ENCODE peak calls at places on chromosome 17, in nine cellular contexts. K is NCI-H2029 treated with DMSO at 0.1 percent for 48 hours; Y is GM03348; S is naive thymus-derived CD8-positive, alpha-beta T cell; D is HS-5; B is HTR-8/SVneo; A is fibroblast of mammary gland; Q is GM23248; J is kidney tubule cell. L is an unnamed sample.

GRCh38 chr17:38674013-38674748 is 576 bp downstream of the EPOP start:
- DNase-seq in K (no peak), Y (no peak), S (no peak), D (no peak), B (no peak), A (no peak), Q (peak), J (peak), L (peak)

GRCh38 chr17:15257316-15257925 is 7.7 kb downstream of the PMP22 start:
- DNase-seq in K (no peak), Y (peak), S (peak), D (no peak), B (peak), A (peak), Q (peak), J (peak), L (peak)

GRCh38 chr17:7173687-7174602 is 5.2 kb downstream of the ASGR1 start:
- DNase-seq in K (no peak), Y (no peak), S (peak), D (no peak), B (no peak), A (peak), Q (peak), J (peak), L (peak)

GRCh38 chr17:49514374-49514738 is 19.3 kb downstream of the NGFR start:
- DNase-seq in K (no peak), Y (peak), S (no peak), D (no peak), B (no peak), A (peak), Q (peak), J (no peak), L (peak)

GRCh38 chr17:19703106-19703775 is 13.1 kb downstream of the SLC47A2 start:
- DNase-seq in K (peak), Y (peak), S (no peak), D (no peak), B (no peak), A (no peak), Q (no peak), J (no peak), L (no peak)

GRCh38 chr17:8846768-8847211 is 20.7 kb downstream of the PIK3R6 start:
- DNase-seq in K (no peak), Y (peak), S (no peak), D (peak), B (peak), A (peak), Q (peak), J (peak), L (peak)

GRCh38 chr17:33369149-33369548 is 76.1 kb upstream of the ASIC2 start:
- DNase-seq in K (no peak), Y (no peak), S (no peak), D (no peak), B (no peak), A (no peak), Q (no peak), J (peak), L (no peak)

GRCh38 chr17:75983501-75984181 is 4.6 kb downstream of the TEN1 start:
- DNase-seq in K (no peak), Y (peak), S (no peak), D (no peak), B (no peak), A (peak), Q (peak), J (peak), L (peak)

GRCh38 chr17:46818929-46819859 is 702 bp upstream of the WNT3 start:
- DNase-seq in K (no peak), Y (peak), S (no peak), D (no peak), B (no peak), A (no peak), Q (peak), J (no peak), L (peak)

GRCh38 chr17:81280571-81280970 is 14.5 kb downstream of the SLC38A10 start:
- DNase-seq in K (no peak), Y (no peak), S (no peak), D (no peak), B (no peak), A (no peak), Q (no peak), J (no peak), L (no peak)

GRCh38 chr17:49723423-49723822 is 15.7 kb upstream of the SLC35B1 start:
- DNase-seq in K (no peak), Y (no peak), S (no peak), D (no peak), B (no peak), A (peak), Q (no peak), J (no peak), L (no peak)

GRCh38 chr17:60832206-60832605 is 154.6 kb downstream of the BCAS3 start:
- DNase-seq in K (no peak), Y (peak), S (no peak), D (no peak), B (no peak), A (peak), Q (no peak), J (no peak), L (no peak)

GRCh38 chr17:74245818-74246204 is 28.2 kb upstream of the DNAI2 start:
- DNase-seq in K (no peak), Y (no peak), S (no peak), D (no peak), B (no peak), A (no peak), Q (no peak), J (no peak), L (peak)

GRCh38 chr17:44251062-44251461 is 16.9 kb downstream of the SLC4A1 start:
- DNase-seq in K (no peak), Y (no peak), S (no peak), D (no peak), B (no peak), A (no peak), Q (no peak), J (no peak), L (no peak)

GRCh38 chr17:31533546-31534155 is 142.2 kb downstream of the RAB11FIP4 start:
- DNase-seq in K (no peak), Y (peak), S (no peak), D (peak), B (peak), A (peak), Q (peak), J (peak), L (peak)

GRCh38 chr17:46942441-46943217 is 19.7 kb downstream of the GOSR2 start:
- DNase-seq in K (peak), Y (peak), S (peak), D (no peak), B (peak), A (peak), Q (peak), J (peak), L (peak)

L was measured in osteoblast.